ENCODE peak calls at places on chromosomes 11 and 22, in nine cellular contexts. One of them, this sample, is unnamed.

GRCh38 chr11:67052891-67053290 is 3.8 kb upstream of the RHOD start:
- DNase-seq in activated CD4-positive, alpha-beta T cell treated with anti-CD3 and anti-CD28 coated beads, Interleukin-2, amount 10 ng/mL, durations not matched to agents 7 days and 5 days: no peak
- DNase-seq in fibroblast of gingiva: no peak
- DNase-seq in GF-D8: no peak
- DNase-seq in NCI-H2171: no peak
- DNase-seq in cardiac muscle cell: no peak
- DNase-seq in T-cell: no peak
- DNase-seq in EL: no peak
- DNase-seq in CD8-positive, alpha-beta memory T cell: no peak
- DNase-seq in this sample: no peak

GRCh38 chr11:133811850-133812685 is 33.2 kb downstream of the SPATA19 start:
- DNase-seq in activated CD4-positive, alpha-beta T cell treated with anti-CD3 and anti-CD28 coated beads, Interleukin-2, amount 10 ng/mL, durations not matched to agents 7 days and 5 days: no peak
- DNase-seq in fibroblast of gingiva: no peak
- DNase-seq in GF-D8: no peak
- DNase-seq in NCI-H2171: no peak
- DNase-seq in cardiac muscle cell: no peak
- DNase-seq in T-cell: no peak
- DNase-seq in EL: no peak
- DNase-seq in CD8-positive, alpha-beta memory T cell: no peak
- DNase-seq in this sample: no peak

GRCh38 chr11:109511598-109511997 is 89.6 kb downstream of the C11orf87 start:
- DNase-seq in activated CD4-positive, alpha-beta T cell treated with anti-CD3 and anti-CD28 coated beads, Interleukin-2, amount 10 ng/mL, durations not matched to agents 7 days and 5 days: no peak
- DNase-seq in fibroblast of gingiva: no peak
- DNase-seq in GF-D8: no peak
- DNase-seq in NCI-H2171: no peak
- DNase-seq in cardiac muscle cell: no peak
- DNase-seq in T-cell: no peak
- DNase-seq in EL: no peak
- DNase-seq in CD8-positive, alpha-beta memory T cell: no peak
- DNase-seq in this sample: no peak

GRCh38 chr11:16778876-16779275 is 40.4 kb downstream of the C11orf58 start:
- DNase-seq in activated CD4-positive, alpha-beta T cell treated with anti-CD3 and anti-CD28 coated beads, Interleukin-2, amount 10 ng/mL, durations not matched to agents 7 days and 5 days: no peak
- DNase-seq in fibroblast of gingiva: no peak
- DNase-seq in GF-D8: no peak
- DNase-seq in NCI-H2171: no peak
- DNase-seq in cardiac muscle cell: no peak
- DNase-seq in T-cell: no peak
- DNase-seq in EL: no peak
- DNase-seq in CD8-positive, alpha-beta memory T cell: no peak
- DNase-seq in this sample: no peak

GRCh38 chr11:28657378-28658030 is 549.3 kb downstream of the METTL15 start:
- DNase-seq in activated CD4-positive, alpha-beta T cell treated with anti-CD3 and anti-CD28 coated beads, Interleukin-2, amount 10 ng/mL, durations not matched to agents 7 days and 5 days: no peak
- DNase-seq in fibroblast of gingiva: no peak
- DNase-seq in GF-D8: no peak
- DNase-seq in NCI-H2171: no peak
- DNase-seq in cardiac muscle cell: peak
- DNase-seq in T-cell: no peak
- DNase-seq in EL: peak
- DNase-seq in CD8-positive, alpha-beta memory T cell: no peak
- DNase-seq in this sample: no peak

GRCh38 chr11:57648791-57649735 is 649 bp downstream of the YPEL4 start:
- DNase-seq in activated CD4-positive, alpha-beta T cell treated with anti-CD3 and anti-CD28 coated beads, Interleukin-2, amount 10 ng/mL, durations not matched to agents 7 days and 5 days: no peak
- DNase-seq in fibroblast of gingiva: no peak
- DNase-seq in GF-D8: no peak
- DNase-seq in NCI-H2171: no peak
- DNase-seq in cardiac muscle cell: peak
- DNase-seq in T-cell: no peak
- DNase-seq in EL: peak
- DNase-seq in CD8-positive, alpha-beta memory T cell: no peak
- DNase-seq in this sample: no peak

GRCh38 chr22:48351376-48352085 is 1476.1 kb downstream of the BRD1 start:
- DNase-seq in activated CD4-positive, alpha-beta T cell treated with anti-CD3 and anti-CD28 coated beads, Interleukin-2, amount 10 ng/mL, durations not matched to agents 7 days and 5 days: no peak
- DNase-seq in fibroblast of gingiva: no peak
- DNase-seq in GF-D8: no peak
- DNase-seq in NCI-H2171: no peak
- DNase-seq in cardiac muscle cell: no peak
- DNase-seq in T-cell: no peak
- DNase-seq in EL: no peak
- DNase-seq in CD8-positive, alpha-beta memory T cell: no peak
- DNase-seq in this sample: no peak

GRCh38 chr22:49209452-49210195 is 618.0 kb downstream of the BRD1 start:
- DNase-seq in activated CD4-positive, alpha-beta T cell treated with anti-CD3 and anti-CD28 coated beads, Interleukin-2, amount 10 ng/mL, durations not matched to agents 7 days and 5 days: no peak
- DNase-seq in fibroblast of gingiva: no peak
- DNase-seq in GF-D8: no peak
- DNase-seq in NCI-H2171: peak
- DNase-seq in cardiac muscle cell: no peak
- DNase-seq in T-cell: no peak
- DNase-seq in EL: no peak
- DNase-seq in CD8-positive, alpha-beta memory T cell: no peak
- DNase-seq in this sample: peak

GRCh38 chr11:32149748-32150147 is 58.9 kb downstream of the RCN1 start:
- DNase-seq in activated CD4-positive, alpha-beta T cell treated with anti-CD3 and anti-CD28 coated beads, Interleukin-2, amount 10 ng/mL, durations not matched to agents 7 days and 5 days: no peak
- DNase-seq in fibroblast of gingiva: no peak
- DNase-seq in GF-D8: no peak
- DNase-seq in NCI-H2171: peak
- DNase-seq in cardiac muscle cell: no peak
- DNase-seq in T-cell: no peak
- DNase-seq in EL: no peak
- DNase-seq in CD8-positive, alpha-beta memory T cell: no peak
- DNase-seq in this sample: no peak

This sample was measured in NCI-H1694.